ENCODE peak calls at places on chromosomes 3 and 15, in nine cellular contexts. L, V, Z, G, W, F, T, E and P are unnamed samples.
A peak's percentile ranks its signal among the peaks of the same experiment; 100 is the strongest.

GRCh38 chr3:58628823-58629562 is 37.6 kb downstream of the FAM3D start:
- DNase-seq in T (no peak), V (no peak), L (no peak), E (no peak), G (no peak), Z (peak; percentile 92), W (no peak), F (peak; percentile 97), P (peak; percentile 39)

GRCh38 chr3:38702231-38702630 is 52.7 kb upstream of the SCN5A start:
- DNase-seq in T (no peak), G (no peak), E (no peak), L (no peak), Z (no peak), F (no peak), V (no peak), W (no peak), P (no peak)

GRCh38 chr15:98076021-98076816 is 115.7 kb downstream of the ARRDC4 start:
- DNase-seq in G (no peak), W (peak; percentile 76), V (no peak), L (no peak), T (no peak), F (no peak), Z (peak; percentile 17), E (no peak), P (no peak)

GRCh38 chr3:13494463-13495350 is 14.6 kb downstream of the HDAC11 start:
- DNase-seq in L (peak; percentile 73), E (no peak), Z (no peak), F (peak; percentile 39), G (no peak), V (no peak), W (peak; percentile 64), T (peak; percentile 25), P (no peak)

GRCh38 chr3:63538912-63539311 is 113.6 kb upstream of the SNTN start:
- DNase-seq in V (no peak), Z (no peak), T (no peak), L (no peak), F (no peak), W (no peak), G (no peak), E (no peak), P (no peak)

GRCh38 chr3:100954990-100955389 is 38.2 kb downstream of the ABI3BP start:
- DNase-seq in G (no peak), V (no peak), T (no peak), Z (peak; percentile 92), F (peak; percentile 78), E (peak; percentile 86), L (no peak), W (peak; percentile 86), P (no peak)

GRCh38 chr15:31129769-31130303 is 28.3 kb upstream of the TRPM1 start:
- DNase-seq in V (no peak), F (no peak), W (no peak), T (no peak), G (no peak), E (no peak), L (no peak), Z (no peak), P (no peak)

GRCh38 chr15:81301815-81302399 is 22.0 kb downstream of the STARD5 start:
- DNase-seq in E (no peak), Z (no peak), V (no peak), F (no peak), L (no peak), W (peak; percentile 68), T (peak; percentile 64), G (no peak), P (no peak)

GRCh38 chr15:59178151-59178705 is 28.4 kb upstream of the LDHAL6B start:
- DNase-seq in F (no peak), W (no peak), E (no peak), T (no peak), L (no peak), Z (no peak), V (no peak), G (no peak), P (no peak)

GRCh38 chr3:126367316-126367805 is 10.2 kb upstream of the KLF15 start:
- DNase-seq in Z (no peak), F (no peak), T (no peak), V (no peak), G (no peak), L (no peak), E (no peak), W (peak; percentile 51), P (no peak)

GRCh38 chr15:92693922-92694331 is 38.4 kb upstream of the FAM174B start:
- DNase-seq in L (no peak), W (no peak), F (peak; percentile 32), Z (no peak), T (no peak), G (no peak), E (no peak), V (no peak), P (peak; percentile 47)